ENCODE peak calls at places on chromosomes 7 and 10, in four cellular contexts. I is GM12865, V is mesothelial cell of epicardium, B is left ventricle myocardium inferior. D is an unnamed sample.

GRCh38 chr7:79711660-79712059 is 258.2 kb upstream of the MAGI2 start:
- DNase-seq in V (no peak), I (no peak), B (no peak), D (no peak)

GRCh38 chr7:80014507-80014906 is 120.1 kb upstream of the GNAI1 start:
- DNase-seq in B (no peak), I (no peak), V (no peak), D (no peak)

GRCh38 chr7:25216837-25217236 is 11.4 kb downstream of the NPVF start:
- DNase-seq in B (no peak), I (peak; percentile 59), V (no peak), D (no peak)

GRCh38 chr10:23110722-23111660 is 15.6 kb downstream of the MSRB2 start:
- DNase-seq in V (no peak), B (no peak), I (no peak), D (no peak)

GRCh38 chr10:90319188-90319914 is 538.5 kb downstream of the HTR7 start:
- DNase-seq in V (no peak), B (no peak), I (peak; percentile 74), D (no peak)

GRCh38 chr7:7529328-7529727 is 6.3 kb downstream of the COL28A1 start:
- DNase-seq in I (no peak), B (no peak), V (no peak), D (no peak)

GRCh38 chr7:134500982-134501381 is 26.4 kb upstream of the AKR1B10 start:
- DNase-seq in B (no peak), I (no peak), V (no peak), D (no peak)

GRCh38 chr7:75534727-75535307 is 42.7 kb downstream of the SPDYE5 start:
- DNase-seq in V (no peak), B (no peak), I (peak; percentile 73), D (no peak)

GRCh38 chr7:151246161-151247015 is 2.1 kb downstream of the SMARCD3 start:
- DNase-seq in I (no peak), B (no peak), V (no peak), D (no peak)

GRCh38 chr10:47239211-47239610 is 60.8 kb upstream of the GDF10 start:
- DNase-seq in I (no peak), V (peak; percentile 13), B (no peak), D (no peak)

GRCh38 chr7:114919587-114919986 is 2.3 kb upstream of the MDFIC start:
- DNase-seq in V (no peak), B (no peak), I (peak; percentile 43), D (no peak)

GRCh38 chr10:6223981-6224380 is 21.2 kb downstream of the PFKFB3 start:
- DNase-seq in I (no peak), V (no peak), B (no peak), D (no peak)

GRCh38 chr7:95594185-95594584 is 2.1 kb downstream of the PDK4 start:
- DNase-seq in I (no peak), B (no peak), V (no peak), D (no peak)

GRCh38 chr7:36084485-36085091 is 68.5 kb upstream of the EEPD1 start:
- DNase-seq in V (peak; percentile 48), B (no peak), I (no peak), D (no peak)

GRCh38 chr10:93680414-93681047 is 21.9 kb downstream of the FRA10AC1 start:
- DNase-seq in B (no peak), I (peak; percentile 26), V (no peak), D (no peak)

GRCh38 chr10:125538947-125539649 is 143.9 kb downstream of the TEX36 start:
- DNase-seq in B (peak; percentile 25), V (no peak), I (no peak), D (no peak)

GRCh38 chr7:150937848-150938561 is 40.1 kb downstream of the KCNH2 start:
- DNase-seq in B (no peak), I (no peak), V (no peak), D (no peak)

GRCh38 chr7:140455743-140456142 is 23.6 kb downstream of the MKRN1 start:
- DNase-seq in V (no peak), I (no peak), B (no peak), D (no peak)

GRCh38 chr10:86953747-86954680 is 3.4 kb downstream of the MMRN2 start:
- DNase-seq in I (no peak), B (peak; percentile 77), V (peak; percentile 67), D (no peak)

GRCh38 chr7:115133248-115133647 is 211.4 kb downstream of the MDFIC start:
- DNase-seq in V (no peak), B (no peak), I (no peak), D (no peak)

GRCh38 chr7:130566168-130566897 is 74.4 kb downstream of the MEST start:
- DNase-seq in B (peak; percentile 87), V (no peak), I (peak; percentile 2), D (no peak)

GRCh38 chr7:44767134-44767911 is 18.7 kb downstream of the ZMIZ2 start:
- DNase-seq in I (no peak), B (no peak), V (no peak), D (no peak)

GRCh38 chr10:57785546-57785945 is 482.1 kb downstream of the IPMK start:
- DNase-seq in B (no peak), V (no peak), I (no peak), D (no peak)

GRCh38 chr7:100509213-100509612 is 25.5 kb downstream of the NYAP1 start:
- DNase-seq in I (no peak), V (no peak), B (no peak), D (no peak)

GRCh38 chr10:126872768-126873167 is 32.5 kb upstream of the DOCK1 start:
- DNase-seq in V (no peak), I (no peak), B (no peak), D (no peak)

GRCh38 chr10:97608991-97609561 is 19.6 kb downstream of the C10orf62 start:
- DNase-seq in V (no peak), B (peak; percentile 78), I (no peak), D (no peak)

GRCh38 chr10:130647341-130647740 is 511.1 kb downstream of the GLRX3 start:
- DNase-seq in I (no peak), V (no peak), B (no peak), D (no peak)

GRCh38 chr10:73819513-73820093 is 8.2 kb upstream of the NDST2 start:
- DNase-seq in I (no peak), V (no peak), B (peak; percentile 53), D (no peak)

GRCh38 chr10:69911571-69912528 is 110.1 kb downstream of the COL13A1 start:
- DNase-seq in I (no peak), B (peak; percentile 23), V (no peak), D (no peak)

GRCh38 chr7:28017372-28017771 is 163.2 kb downstream of the JAZF1 start:
- DNase-seq in I (no peak), B (no peak), V (no peak), D (no peak)

GRCh38 chr10:131725736-131726459 is 174.9 kb upstream of the PPP2R2D start:
- DNase-seq in B (no peak), I (no peak), V (peak; percentile 37), D (no peak)

GRCh38 chr10:75651452-75651851 is 220.0 kb downstream of the LRMDA start:
- DNase-seq in B (no peak), V (no peak), I (peak; percentile 20), D (no peak)

GRCh38 chr7:55307123-55307916 is 57.8 kb upstream of the LANCL2 start:
- DNase-seq in B (no peak), I (no peak), V (no peak), D (no peak)

GRCh38 chr7:45148653-45148973 is 9.0 kb upstream of the RAMP3 start:
- DNase-seq in V (no peak), I (no peak), B (no peak), D (no peak)

GRCh38 chr10:103192089-103192450 is 1.0 kb downstream of the NT5C2 start:
- DNase-seq in B (no peak), I (peak; percentile 38), V (no peak), D (no peak)

GRCh38 chr7:28465697-28466096 is 53.4 kb downstream of the CREB5 start:
- DNase-seq in V (no peak), I (no peak), B (no peak), D (no peak)

GRCh38 chr7:50411333-50412028 is 38.7 kb downstream of the FIGNL1 start:
- DNase-seq in B (no peak), V (no peak), I (peak; percentile 65), D (no peak)

GRCh38 chr7:136495081-136495480 is 373.4 kb upstream of the CHRM2 start:
- DNase-seq in V (no peak), I (no peak), B (no peak), D (no peak)
- TF ChIP-seq CTCF in V (no peak), I (no peak), B (no peak), D (no peak)

DNA sequence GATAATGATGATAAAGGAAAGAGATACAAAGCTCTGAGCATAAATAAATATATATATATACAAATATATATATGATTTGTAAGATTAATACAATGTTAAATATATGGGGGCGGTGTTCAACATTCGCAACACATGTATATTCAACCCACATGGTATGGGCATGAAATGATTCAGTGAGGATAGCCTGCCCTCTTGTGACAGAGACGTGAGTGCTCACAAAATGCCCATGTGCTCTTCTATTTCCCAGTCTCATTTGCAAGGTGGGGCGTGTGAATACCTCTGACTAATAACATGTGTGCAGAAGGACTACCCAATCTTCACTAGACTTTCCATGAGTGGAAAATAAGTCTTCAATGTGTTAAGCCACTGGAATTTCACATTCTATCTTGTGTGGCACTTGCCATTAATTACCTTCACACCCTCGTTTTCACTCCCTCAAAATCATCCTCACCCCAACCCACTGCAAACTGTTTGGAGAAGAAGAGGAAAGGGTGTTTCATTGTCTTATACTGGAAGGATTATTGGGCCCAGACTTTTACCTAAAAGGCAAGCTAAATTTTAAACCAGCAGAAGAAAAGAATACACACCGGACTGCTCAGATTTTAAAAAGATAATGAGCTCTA is 26.9 kb downstream of the ASAH2 start:
- DNase-seq in I (peak; percentile 80), V (no peak), B (no peak), D (no peak)
- TF ChIP-seq CTCF in I (peak; percentile 69), V (no peak), B (peak; percentile 63), D (no peak)

GRCh38 chr7:107998660-107999480 is 4.1 kb downstream of the LAMB1 start:
- DNase-seq in I (no peak), B (no peak), V (no peak), D (no peak)

GRCh38 chr7:107999814-108000560 is 3.0 kb downstream of the LAMB1 start:
- DNase-seq in B (no peak), V (no peak), I (no peak), D (no peak)

GRCh38 chr7:108002726-108003590 is at the start of gene LAMB1:
- DNase-seq in I (no peak), B (peak; percentile 86), V (peak; percentile 80), D (no peak)

GRCh38 chr7:108001759-108002725 is 919 bp downstream of the LAMB1 start:
- DNase-seq in I (no peak), V (no peak), B (peak; percentile 32), D (no peak)

GRCh38 chr7:108000875-108001758 is 1.8 kb downstream of the LAMB1 start:
- DNase-seq in I (no peak), V (no peak), B (peak; percentile 58), D (no peak)
- TF ChIP-seq CTCF in I (no peak), V (no peak), B (peak; percentile 27), D (no peak)

DNA sequence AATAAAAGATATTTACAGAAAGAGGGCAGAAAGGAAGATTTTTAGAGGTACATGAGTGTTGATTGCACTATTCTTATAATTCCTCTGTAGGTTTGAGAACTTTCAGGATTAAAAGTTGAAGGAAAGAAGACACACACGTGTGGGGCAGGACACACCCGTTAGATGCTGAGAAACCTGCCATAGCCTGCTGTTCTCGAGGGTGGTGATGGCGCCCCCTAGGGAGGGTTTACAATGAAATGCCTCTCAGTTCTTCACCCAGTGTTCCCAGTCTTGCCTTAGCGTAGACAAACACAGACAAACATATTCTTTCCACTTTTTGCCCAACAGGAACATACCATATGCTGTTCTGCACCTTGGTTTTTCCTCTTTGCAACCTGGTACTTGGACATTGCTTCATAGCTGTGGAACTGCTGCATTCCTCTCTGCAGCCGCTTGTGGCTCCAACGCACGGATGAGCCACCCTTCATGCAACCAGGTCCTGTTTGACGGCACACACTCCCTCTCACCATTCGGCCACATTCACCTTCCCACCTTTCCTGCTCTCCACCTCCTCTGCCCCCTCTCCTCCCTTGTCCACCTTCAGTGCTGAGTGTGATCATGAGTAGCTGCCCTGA is 23.3 kb upstream of the HSPA12A start:
- DNase-seq in I (peak; percentile 32), V (no peak), B (no peak), D (no peak)
- TF ChIP-seq CTCF in I (peak; percentile 39), V (no peak), B (peak; percentile 24), D (no peak)